ENCODE peak calls at places on chromosomes 12 and 14, in five cellular contexts. One of them, this sample, is unnamed.
A peak's percentile ranks its signal among the peaks of the same experiment; 100 is the strongest.

GRCh38 chr14:101881426-101881825 is 82.9 kb upstream of the DYNC1H1 start:
- DNase-seq in cardiac fibroblast: no peak
- DNase-seq in transverse colon: no peak
- DNase-seq in myocyte: no peak
- DNase-seq in CD8-positive, alpha-beta memory T cell: no peak
- DNase-seq in this sample: no peak

GRCh38 chr12:75959506-75959905 is 72.1 kb downstream of the PHLDA1 start:
- DNase-seq in cardiac fibroblast: peak; percentile 29
- DNase-seq in transverse colon: no peak
- DNase-seq in myocyte: no peak
- DNase-seq in CD8-positive, alpha-beta memory T cell: no peak
- DNase-seq in this sample: no peak

GRCh38 chr12:131047789-131048610 is 94.3 kb downstream of the ADGRD1 start:
- DNase-seq in cardiac fibroblast: no peak
- DNase-seq in transverse colon: no peak
- DNase-seq in myocyte: no peak
- DNase-seq in CD8-positive, alpha-beta memory T cell: no peak
- DNase-seq in this sample: no peak

GRCh38 chr12:54587315-54587821 is 1.1 kb downstream of the PPP1R1A start:
- DNase-seq in cardiac fibroblast: no peak
- DNase-seq in transverse colon: no peak
- DNase-seq in myocyte: no peak
- DNase-seq in CD8-positive, alpha-beta memory T cell: no peak
- DNase-seq in this sample: no peak

GRCh38 chr14:68730811-68731425 is 61.9 kb downstream of the ZFP36L1 start:
- DNase-seq in cardiac fibroblast: no peak
- DNase-seq in transverse colon: no peak
- DNase-seq in myocyte: no peak
- DNase-seq in CD8-positive, alpha-beta memory T cell: no peak
- DNase-seq in this sample: no peak

GRCh38 chr14:104150201-104151027 is 12.0 kb downstream of the KIF26A start:
- DNase-seq in cardiac fibroblast: no peak
- DNase-seq in transverse colon: no peak
- DNase-seq in myocyte: peak; percentile 18
- DNase-seq in CD8-positive, alpha-beta memory T cell: no peak
- DNase-seq in this sample: peak; percentile 97

GRCh38 chr14:100285021-100285912 is 21.0 kb downstream of the SLC25A29 start:
- DNase-seq in cardiac fibroblast: peak; percentile 59
- DNase-seq in transverse colon: peak; percentile 77
- DNase-seq in myocyte: peak; percentile 63
- DNase-seq in CD8-positive, alpha-beta memory T cell: peak; percentile 79
- DNase-seq in this sample: peak; percentile 52

GRCh38 chr14:69081271-69081670 is 71.6 kb downstream of the DCAF5 start:
- DNase-seq in cardiac fibroblast: no peak
- DNase-seq in transverse colon: no peak
- DNase-seq in myocyte: peak; percentile 19
- DNase-seq in CD8-positive, alpha-beta memory T cell: no peak
- DNase-seq in this sample: no peak

GRCh38 chr14:35405304-35405996 is 901 bp upstream of the NFKBIA start:
- DNase-seq in cardiac fibroblast: peak; percentile 38
- DNase-seq in transverse colon: peak; percentile 50
- DNase-seq in myocyte: no peak
- DNase-seq in CD8-positive, alpha-beta memory T cell: no peak
- DNase-seq in this sample: peak; percentile 30

GRCh38 chr12:128968668-128969067 is 115.4 kb downstream of the GLT1D1 start:
- DNase-seq in cardiac fibroblast: no peak
- DNase-seq in transverse colon: no peak
- DNase-seq in myocyte: no peak
- DNase-seq in CD8-positive, alpha-beta memory T cell: no peak
- DNase-seq in this sample: no peak

GRCh38 chr12:122686538-122686937 is 16.6 kb downstream of the HCAR2 start:
- DNase-seq in cardiac fibroblast: no peak
- DNase-seq in transverse colon: no peak
- DNase-seq in myocyte: no peak
- DNase-seq in CD8-positive, alpha-beta memory T cell: no peak
- DNase-seq in this sample: no peak

GRCh38 chr14:54756656-54757392 is 145.8 kb downstream of the GCH1 start:
- DNase-seq in cardiac fibroblast: no peak
- DNase-seq in transverse colon: no peak
- DNase-seq in myocyte: peak; percentile 32
- DNase-seq in CD8-positive, alpha-beta memory T cell: no peak
- DNase-seq in this sample: no peak

GRCh38 chr14:105926415-105927093 is 400.2 kb downstream of the TMEM121 start:
- DNase-seq in cardiac fibroblast: no peak
- DNase-seq in transverse colon: peak; percentile 7
- DNase-seq in myocyte: no peak
- DNase-seq in CD8-positive, alpha-beta memory T cell: no peak
- DNase-seq in this sample: no peak

GRCh38 chr12:130574402-130574801 is 141.7 kb downstream of the RIMBP2 start:
- DNase-seq in cardiac fibroblast: no peak
- DNase-seq in transverse colon: no peak
- DNase-seq in myocyte: no peak
- DNase-seq in CD8-positive, alpha-beta memory T cell: no peak
- DNase-seq in this sample: no peak

GRCh38 chr14:55245657-55246268 is 25.5 kb upstream of the FBXO34 start:
- DNase-seq in cardiac fibroblast: peak; percentile 55
- DNase-seq in transverse colon: peak; percentile 14
- DNase-seq in myocyte: peak; percentile 45
- DNase-seq in CD8-positive, alpha-beta memory T cell: peak; percentile 25
- DNase-seq in this sample: peak; percentile 70

GRCh38 chr12:109861689-109862314 is 18.5 kb downstream of the GLTP start:
- DNase-seq in cardiac fibroblast: no peak
- DNase-seq in transverse colon: peak; percentile 33
- DNase-seq in myocyte: no peak
- DNase-seq in CD8-positive, alpha-beta memory T cell: no peak
- DNase-seq in this sample: peak; percentile 16

GRCh38 chr14:38420045-38420444 is 164.2 kb upstream of the CLEC14A start:
- DNase-seq in cardiac fibroblast: peak; percentile 53
- DNase-seq in transverse colon: no peak
- DNase-seq in myocyte: no peak
- DNase-seq in CD8-positive, alpha-beta memory T cell: no peak
- DNase-seq in this sample: peak; percentile 55

GRCh38 chr12:92915365-92915764 is 13.7 kb downstream of the EEA1 start:
- DNase-seq in cardiac fibroblast: no peak
- DNase-seq in transverse colon: no peak
- DNase-seq in myocyte: no peak
- DNase-seq in CD8-positive, alpha-beta memory T cell: no peak
- DNase-seq in this sample: no peak

GRCh38 chr14:101196795-101197590 is 293.5 kb upstream of the RTL1 start:
- DNase-seq in cardiac fibroblast: no peak
- DNase-seq in transverse colon: no peak
- DNase-seq in myocyte: no peak
- DNase-seq in CD8-positive, alpha-beta memory T cell: no peak
- DNase-seq in this sample: no peak

GRCh38 chr12:106219043-106219442 is 28.8 kb downstream of the CKAP4 start:
- DNase-seq in cardiac fibroblast: no peak
- DNase-seq in transverse colon: no peak
- DNase-seq in myocyte: no peak
- DNase-seq in CD8-positive, alpha-beta memory T cell: no peak
- DNase-seq in this sample: no peak

GRCh38 chr12:25806271-25806670 is 152.2 kb upstream of the RASSF8 start:
- DNase-seq in cardiac fibroblast: peak; percentile 79
- DNase-seq in transverse colon: no peak
- DNase-seq in myocyte: no peak
- DNase-seq in CD8-positive, alpha-beta memory T cell: no peak
- DNase-seq in this sample: peak; percentile 64

GRCh38 chr14:59695198-59695597 is 118.6 kb upstream of the CCDC175 start:
- DNase-seq in cardiac fibroblast: peak; percentile 18
- DNase-seq in transverse colon: no peak
- DNase-seq in myocyte: peak; percentile 13
- DNase-seq in CD8-positive, alpha-beta memory T cell: no peak
- DNase-seq in this sample: peak; percentile 1

GRCh38 chr12:119630962-119631550 is 36.9 kb upstream of the PRKAB1 start:
- DNase-seq in cardiac fibroblast: no peak
- DNase-seq in transverse colon: no peak
- DNase-seq in myocyte: no peak
- DNase-seq in CD8-positive, alpha-beta memory T cell: no peak
- DNase-seq in this sample: no peak

GRCh38 chr14:56199095-56199975 is 81.1 kb downstream of the PELI2 start:
- DNase-seq in cardiac fibroblast: peak; percentile 100
- DNase-seq in transverse colon: no peak
- DNase-seq in myocyte: peak; percentile 91
- DNase-seq in CD8-positive, alpha-beta memory T cell: no peak
- DNase-seq in this sample: peak; percentile 99

GRCh38 chr12:24742378-24742777 is 206.5 kb downstream of the BCAT1 start:
- DNase-seq in cardiac fibroblast: no peak
- DNase-seq in transverse colon: peak; percentile 41
- DNase-seq in myocyte: no peak
- DNase-seq in CD8-positive, alpha-beta memory T cell: no peak
- DNase-seq in this sample: no peak

GRCh38 chr12:68234140-68234539 is 8.5 kb upstream of the IL26 start:
- DNase-seq in cardiac fibroblast: no peak
- DNase-seq in transverse colon: no peak
- DNase-seq in myocyte: no peak
- DNase-seq in CD8-positive, alpha-beta memory T cell: no peak
- DNase-seq in this sample: no peak

GRCh38 chr12:19885092-19885813 is 446.0 kb downstream of the AEBP2 start:
- DNase-seq in cardiac fibroblast: no peak
- DNase-seq in transverse colon: no peak
- DNase-seq in myocyte: no peak
- DNase-seq in CD8-positive, alpha-beta memory T cell: no peak
- DNase-seq in this sample: peak; percentile 65

GRCh38 chr12:57966536-57966935 is 25.2 kb downstream of the ATP23 start:
- DNase-seq in cardiac fibroblast: no peak
- DNase-seq in transverse colon: no peak
- DNase-seq in myocyte: no peak
- DNase-seq in CD8-positive, alpha-beta memory T cell: no peak
- DNase-seq in this sample: no peak

GRCh38 chr12:49236423-49236822 is 28.5 kb upstream of the TUBA1C start:
- DNase-seq in cardiac fibroblast: no peak
- DNase-seq in transverse colon: no peak
- DNase-seq in myocyte: no peak
- DNase-seq in CD8-positive, alpha-beta memory T cell: no peak
- DNase-seq in this sample: no peak

GRCh38 chr12:59652098-59652497 is 56.3 kb downstream of the SLC16A7 start:
- DNase-seq in cardiac fibroblast: no peak
- DNase-seq in transverse colon: no peak
- DNase-seq in myocyte: no peak
- DNase-seq in CD8-positive, alpha-beta memory T cell: no peak
- DNase-seq in this sample: no peak

GRCh38 chr14:74652541-74652940 is 40.5 kb upstream of the LTBP2 start:
- DNase-seq in cardiac fibroblast: no peak
- DNase-seq in transverse colon: no peak
- DNase-seq in myocyte: no peak
- DNase-seq in CD8-positive, alpha-beta memory T cell: no peak
- DNase-seq in this sample: no peak

GRCh38 chr14:100237735-100238418 is 1.1 kb upstream of the YY1 start:
- DNase-seq in cardiac fibroblast: peak; percentile 58
- DNase-seq in transverse colon: peak; percentile 58
- DNase-seq in myocyte: peak; percentile 62
- DNase-seq in CD8-positive, alpha-beta memory T cell: no peak
- DNase-seq in this sample: peak; percentile 49

GRCh38 chr14:32202468-32202865 is 602 bp downstream of the RNU6-8 start:
- DNase-seq in cardiac fibroblast: peak; percentile 54
- DNase-seq in transverse colon: no peak
- DNase-seq in myocyte: peak; percentile 33
- DNase-seq in CD8-positive, alpha-beta memory T cell: no peak
- DNase-seq in this sample: peak; percentile 56

GRCh38 chr14:101075025-101075800 is 171.7 kb upstream of the RTL1 start:
- DNase-seq in cardiac fibroblast: no peak
- DNase-seq in transverse colon: no peak
- DNase-seq in myocyte: no peak
- DNase-seq in CD8-positive, alpha-beta memory T cell: no peak
- DNase-seq in this sample: no peak

GRCh38 chr12:51345681-51346080 is 798 bp downstream of the CELA1 start:
- DNase-seq in cardiac fibroblast: peak; percentile 31
- DNase-seq in transverse colon: no peak
- DNase-seq in myocyte: no peak
- DNase-seq in CD8-positive, alpha-beta memory T cell: no peak
- DNase-seq in this sample: peak; percentile 33

GRCh38 chr12:42236017-42236416 is 2.0 kb downstream of the YAF2 start:
- DNase-seq in cardiac fibroblast: peak; percentile 28
- DNase-seq in transverse colon: no peak
- DNase-seq in myocyte: peak; percentile 24
- DNase-seq in CD8-positive, alpha-beta memory T cell: no peak
- DNase-seq in this sample: peak; percentile 30

GRCh38 chr12:96986883-96987523 is 79.9 kb downstream of the NEDD1 start:
- DNase-seq in cardiac fibroblast: peak; percentile 55
- DNase-seq in transverse colon: no peak
- DNase-seq in myocyte: peak; percentile 39
- DNase-seq in CD8-positive, alpha-beta memory T cell: no peak
- DNase-seq in this sample: peak; percentile 45

This sample was measured in choroid plexus epithelial cell.